ENCODE peak calls at places on chromosomes 12 and 14, in seven cellular contexts. X, A, R, S, J, L and I are unnamed samples.
A peak's percentile ranks its signal among the peaks of the same experiment; 100 is the strongest.

GRCh38 chr12:47281667-47282171 is 202.0 kb upstream of the AMIGO2 start:
- DNase-seq in L (peak; percentile 24), S (peak; percentile 77), J (no peak), X (no peak), R (no peak), A (no peak), I (no peak)

GRCh38 chr12:46461459-46461858 is 88.9 kb upstream of the SLC38A2 start:
- DNase-seq in S (no peak), J (no peak), X (no peak), R (peak; percentile 61), A (no peak), L (no peak), I (no peak)

GRCh38 chr12:12405882-12406281 is 49.0 kb downstream of the BORCS5 start:
- DNase-seq in J (peak; percentile 38), R (peak; percentile 92), L (no peak), A (no peak), X (no peak), S (no peak), I (peak; percentile 80)

GRCh38 chr12:18320036-18320617 is 58.8 kb downstream of the PIK3C2G start:
- DNase-seq in X (peak; percentile 79), A (no peak), L (peak; percentile 69), R (no peak), S (peak; percentile 86), J (peak; percentile 61), I (no peak)

GRCh38 chr12:6062427-6063378 is 61.8 kb downstream of the VWF start:
- DNase-seq in R (peak; percentile 53), L (peak; percentile 48), S (peak; percentile 58), J (peak; percentile 78), A (peak; percentile 34), X (peak; percentile 69), I (no peak)

GRCh38 chr12:46661161-46661845 is 164.5 kb downstream of the SLC38A4 start:
- DNase-seq in S (peak; percentile 94), L (peak; percentile 95), R (no peak), A (no peak), X (peak; percentile 76), J (peak; percentile 75), I (peak; percentile 62)

GRCh38 chr12:16587514-16587913 is 18.4 kb downstream of the LMO3 start:
- DNase-seq in A (no peak), S (no peak), J (no peak), X (no peak), L (no peak), R (no peak), I (no peak)

GRCh38 chr12:15838986-15839385 is 43.2 kb upstream of the STRAP start:
- DNase-seq in L (no peak), R (no peak), A (no peak), J (no peak), S (no peak), X (peak; percentile 28), I (no peak)

GRCh38 chr14:53840444-53840843 is 116.2 kb downstream of the BMP4 start:
- DNase-seq in S (peak; percentile 30), J (peak; percentile 34), X (no peak), A (no peak), R (no peak), L (no peak), I (no peak)

GRCh38 chr12:78555802-78556201 is 308.8 kb upstream of the SYT1 start:
- DNase-seq in S (no peak), R (no peak), A (no peak), X (no peak), L (no peak), J (no peak), I (no peak)

GRCh38 chr12:59452746-59453145 is 143.1 kb upstream of the SLC16A7 start:
- DNase-seq in A (no peak), R (no peak), J (no peak), L (peak; percentile 26), X (no peak), S (peak; percentile 40), I (no peak)

GRCh38 chr12:120199595-120200306 is 1.2 kb downstream of the RPLP0 start:
- DNase-seq in R (no peak), A (no peak), J (no peak), L (peak; percentile 77), X (no peak), S (peak; percentile 95), I (no peak)

GRCh38 chr12:15700595-15700994 is 88.6 kb downstream of the EPS8 start:
- DNase-seq in R (no peak), J (no peak), S (peak; percentile 92), L (peak; percentile 95), X (no peak), A (no peak), I (no peak)

GRCh38 chr14:105167303-105168092 is 1.1 kb downstream of the JAG2 start:
- DNase-seq in A (no peak), L (no peak), X (peak; percentile 66), S (no peak), J (peak; percentile 48), R (peak; percentile 33), I (peak; percentile 45)
- TF ChIP-seq CTCF in A (no peak), L (no peak), X (peak; percentile 46), S (no peak), J (peak; percentile 19), R (no peak), I (peak; percentile 37)

GRCh38 chr14:79328863-79329262 is 882.4 kb downstream of the DIO2 start:
- DNase-seq in A (no peak), R (no peak), L (peak; percentile 64), X (no peak), J (no peak), S (no peak), I (no peak)

GRCh38 chr14:79332504-79333197 is 878.7 kb downstream of the DIO2 start:
- DNase-seq in A (no peak), R (no peak), L (peak; percentile 26), J (no peak), S (no peak), X (peak; percentile 66), I (no peak)

GRCh38 chr14:79331820-79332219 is 879.5 kb downstream of the DIO2 start:
- DNase-seq in S (no peak), J (no peak), A (no peak), R (no peak), X (no peak), L (no peak), I (no peak)

GRCh38 chr14:79334272-79334671 is 877.0 kb downstream of the DIO2 start:
- DNase-seq in X (no peak), J (no peak), R (no peak), S (no peak), L (no peak), A (no peak), I (no peak)

GRCh38 chr14:79333198-79333546 is 878.1 kb downstream of the DIO2 start:
- DNase-seq in R (no peak), A (no peak), X (no peak), L (no peak), J (no peak), S (no peak), I (no peak)
- H3K4me3 ChIP-seq in R (no peak overlapping the region), A (no peak overlapping the region), X (peak overlapping the region; percentile 12), L (no peak overlapping the region), J (no peak overlapping the region), S (no peak overlapping the region), I (no peak overlapping the region)

DNA sequence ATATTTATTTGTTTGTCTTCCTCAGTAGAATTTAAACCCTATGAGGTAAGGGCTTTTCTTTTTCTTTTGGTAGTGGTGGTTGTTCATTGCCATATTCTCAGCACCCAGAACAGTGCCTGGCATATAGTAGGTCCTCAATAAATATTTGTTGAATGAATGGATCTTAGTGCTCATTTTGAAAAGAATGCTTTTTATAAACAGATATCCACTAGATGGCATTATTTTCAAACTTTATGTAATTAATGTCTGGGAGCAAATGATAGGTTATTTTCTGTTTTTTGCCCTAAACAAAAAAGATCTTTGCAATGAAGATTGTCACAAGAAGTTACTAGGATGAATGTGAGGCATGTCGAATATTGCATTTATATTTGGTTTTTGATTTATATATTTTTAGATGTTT is 64.1 kb downstream of the RAD51B start:
- DNase-seq in X (no peak), S (peak; percentile 50), L (peak; percentile 28), J (no peak), A (no peak), R (no peak), I (no peak)
- TF ChIP-seq CTCF in X (peak; percentile 23), S (peak; percentile 25), L (peak; percentile 53), J (peak; percentile 51), A (no peak), R (no peak), I (peak; percentile 30)

DNA sequence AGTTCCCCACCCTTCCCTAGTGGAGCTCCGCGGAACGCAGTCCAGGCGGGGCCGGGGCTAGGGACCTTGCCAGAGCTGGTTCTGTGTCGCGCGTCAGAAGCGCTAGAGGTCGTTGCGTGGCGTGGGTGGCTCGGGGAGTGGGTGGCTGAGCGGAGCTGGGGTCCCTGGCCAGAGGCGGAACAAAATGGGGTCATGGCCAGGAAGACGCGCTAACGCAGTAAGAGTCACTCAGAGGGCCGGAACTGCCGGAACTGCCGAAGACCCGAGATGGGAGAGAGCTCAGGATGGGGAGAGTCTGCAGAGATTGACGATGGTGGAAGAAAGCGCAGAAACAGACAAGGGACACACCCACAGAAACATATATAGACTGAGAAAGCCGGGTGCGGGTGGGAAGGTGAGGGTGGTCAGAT is 4.8 kb downstream of the DGKA start:
- DNase-seq in X (no peak), L (no peak), J (no peak), A (peak; percentile 64), R (no peak), S (peak; percentile 21), I (no peak)
- H3K4me3 ChIP-seq in X (no peak overlapping the region), L (no peak overlapping the region), J (no peak overlapping the region), A (no peak overlapping the region), R (peak overlapping the region; percentile 15), S (no peak overlapping the region), I (no peak overlapping the region)

DNA sequence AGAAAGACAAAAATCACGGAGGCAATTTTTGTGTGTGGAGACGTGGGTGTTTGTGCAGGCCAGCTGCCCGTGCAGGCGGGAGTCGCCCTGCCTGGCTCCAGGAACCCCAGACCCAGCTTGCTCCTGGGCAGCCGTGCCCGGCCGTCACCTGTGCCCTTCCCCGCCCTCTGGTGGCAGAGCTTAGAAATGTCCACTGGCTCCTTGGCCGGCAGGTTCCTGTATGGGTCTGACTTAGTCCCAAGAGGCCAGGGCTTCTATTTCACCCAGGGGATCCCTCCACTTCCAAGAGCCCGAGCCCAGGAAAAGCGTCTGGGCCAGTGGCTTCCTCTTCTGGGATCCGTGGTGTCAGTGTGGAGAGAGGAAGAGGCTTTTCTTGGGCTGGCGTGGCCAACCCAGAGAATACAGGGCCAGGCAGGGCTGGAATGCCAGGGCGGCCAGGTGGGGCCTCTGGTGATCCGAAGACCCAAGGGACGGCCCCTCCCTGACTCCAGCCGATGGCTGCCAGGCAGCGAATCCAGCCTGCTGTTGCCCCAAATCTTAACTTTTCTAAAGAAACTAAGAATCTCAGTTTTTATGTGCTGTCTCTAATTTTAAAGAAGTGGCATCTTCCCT is 120.9 kb downstream of the TMEM132C start:
- DNase-seq in L (no peak), R (peak; percentile 37), X (peak; percentile 81), S (peak; percentile 10), J (peak; percentile 73), A (peak; percentile 41), I (no peak)
- TF ChIP-seq CTCF in L (no peak), R (no peak), X (peak; percentile 79), S (peak; percentile 9), J (peak; percentile 68), A (no peak), I (peak; percentile 61)

GRCh38 chr14:20971705-20972021 is 16.4 kb downstream of the RNASE2 start:
- DNase-seq in X (no peak), L (no peak), A (no peak), J (no peak), S (no peak), R (no peak), I (no peak)
- H3K4me3 ChIP-seq in X (peak overlapping the region; percentile 67), L (no peak overlapping the region), A (peak overlapping the region; percentile 58), J (no peak overlapping the region), S (no peak overlapping the region), R (peak overlapping the region; percentile 64), I (no peak overlapping the region)